ENCODE peak calls at places on chromosomes 16 and 17, in six cellular contexts. W is GM12878, Y is NT2/D1, H is HCT116, K is K562, U is HepG2. R is an unnamed sample.

GRCh38 chr16:23280483-23280967 is 21.6 kb upstream of the SCNN1B start:
- DNase-seq in W (no peak), Y (no peak), H (no peak), K (no peak), U (no peak), R (no peak)

GRCh38 chr17:30225919-30226553 is 9.5 kb downstream of the SLC6A4 start:
- DNase-seq in W (no peak), Y (no peak), H (no peak), K (no peak), U (peak), R (no peak)

GRCh38 chr17:35788504-35788998 is 6.9 kb downstream of the MMP28 start:
- DNase-seq in W (no peak), Y (no peak), H (no peak), K (no peak), U (no peak), R (no peak)

GRCh38 chr17:79835953-79836951 is 3.0 kb downstream of the CBX4 start:
- DNase-seq in W (no peak), Y (peak), H (peak), K (peak), U (no peak), R (peak)

GRCh38 chr16:47905771-47906170 is 250.0 kb downstream of the ABCC12 start:
- DNase-seq in W (no peak), Y (no peak), H (no peak), K (no peak), U (no peak), R (no peak)

GRCh38 chr16:89586853-89587252 is 11.3 kb downstream of the CPNE7 start:
- DNase-seq in W (no peak), Y (no peak), H (no peak), K (peak), U (no peak), R (no peak)

GRCh38 chr17:79001190-79002020 is 8.2 kb downstream of the CANT1 start:
- DNase-seq in W (no peak), Y (no peak), H (no peak), K (no peak), U (no peak), R (no peak)

GRCh38 chr17:37736428-37736827 is 8.4 kb downstream of the HNF1B start:
- DNase-seq in W (no peak), Y (no peak), H (no peak), K (no peak), U (no peak), R (no peak)

GRCh38 chr16:3471518-3472176 is 23.6 kb downstream of the C16orf90 start:
- DNase-seq in W (no peak), Y (no peak), H (no peak), K (no peak), U (no peak), R (no peak)

GRCh38 chr17:79843475-79843916 is 4.3 kb upstream of the CBX4 start:
- DNase-seq in W (no peak), Y (no peak), H (no peak), K (no peak), U (no peak), R (peak)

GRCh38 chr16:2009302-2009711 is 314 bp downstream of the ZNF598 start:
- DNase-seq in W (no peak), Y (no peak), H (no peak), K (peak), U (no peak), R (no peak)
- TF ChIP-seq ZNF274 in W (no peak), Y (no peak), H (no peak), K (no peak), U (no peak), R (no peak)

GRCh38 chr17:907725-908124 is 71.9 kb downstream of the NXN start:
- DNase-seq in W (no peak), Y (no peak), H (no peak), K (no peak), U (no peak), R (no peak)

GRCh38 chr17:900336-900735 is 79.2 kb downstream of the NXN start:
- DNase-seq in W (no peak), Y (no peak), H (no peak), K (no peak), U (no peak), R (no peak)

GRCh38 chr17:897970-898619 is 81.5 kb downstream of the NXN start:
- DNase-seq in W (no peak), Y (no peak), H (no peak), K (no peak), U (no peak), R (no peak)

GRCh38 chr17:901964-902363 is 77.6 kb downstream of the NXN start:
- DNase-seq in W (no peak), Y (no peak), H (no peak), K (no peak), U (no peak), R (no peak)

DNA sequence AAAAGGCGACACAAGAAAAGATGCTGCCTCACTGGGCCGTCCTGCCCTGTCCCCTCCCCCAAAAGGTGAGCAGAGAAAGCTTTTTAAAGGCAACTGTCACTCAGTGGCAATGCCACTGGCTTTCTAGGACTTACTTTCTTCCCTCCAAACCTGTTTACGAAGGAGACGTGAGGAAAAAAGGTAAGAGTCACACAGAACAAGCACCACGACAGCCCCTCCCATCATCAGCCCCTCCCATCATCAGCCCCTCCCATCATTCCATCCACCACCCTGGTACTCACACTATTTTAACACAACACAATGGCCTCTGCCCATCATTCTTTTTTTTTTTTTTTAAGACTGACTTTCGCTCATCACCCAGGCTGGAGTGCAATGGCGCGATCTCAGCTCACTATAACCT is 77.1 kb downstream of the NXN start:
- DNase-seq in W (no peak), Y (no peak), H (no peak), K (no peak), U (no peak), R (no peak)
- TF ChIP-seq ZNF274 in W (no peak), Y (no peak), H (no peak), K (no peak), U (no peak), R (no peak)

DNA sequence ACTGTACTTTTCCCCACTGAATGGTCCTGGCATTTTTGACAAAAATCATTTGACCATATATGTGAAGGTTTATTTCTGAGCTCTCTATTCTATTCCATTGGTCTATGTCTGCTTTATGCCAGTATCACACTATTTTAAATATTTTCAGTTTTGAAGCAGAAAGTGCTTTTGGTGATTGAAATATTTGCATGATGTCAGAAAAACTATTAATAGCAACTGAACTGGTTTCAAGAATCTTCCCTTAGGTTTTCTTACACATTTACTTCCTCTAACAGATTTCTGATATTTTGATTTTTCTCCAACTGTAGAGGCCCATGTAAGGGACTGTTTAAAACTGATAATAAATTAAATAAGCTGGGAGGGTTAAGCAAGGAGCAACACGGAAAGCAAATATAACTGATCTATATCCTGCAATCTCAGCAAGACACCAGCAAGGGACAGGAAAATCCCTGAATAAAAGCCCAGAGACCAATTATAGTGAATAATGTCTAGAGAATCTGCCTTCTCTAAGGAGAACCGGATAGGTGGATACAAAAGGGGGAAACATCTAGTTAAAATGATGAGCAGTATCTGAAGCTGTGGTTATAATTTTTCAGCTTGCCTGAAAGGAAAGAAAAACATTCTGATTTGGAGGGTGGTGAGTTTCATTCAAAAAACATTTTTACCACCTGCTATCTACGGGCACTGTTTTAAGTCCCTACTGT is 80.9 kb upstream of the STAC2 start:
- DNase-seq in W (peak), Y (no peak), H (no peak), K (no peak), U (no peak), R (no peak)
- TF ChIP-seq ZNF274 in W (no peak), Y (no peak), H (no peak), K (no peak), U (no peak), R (no peak)

DNA sequence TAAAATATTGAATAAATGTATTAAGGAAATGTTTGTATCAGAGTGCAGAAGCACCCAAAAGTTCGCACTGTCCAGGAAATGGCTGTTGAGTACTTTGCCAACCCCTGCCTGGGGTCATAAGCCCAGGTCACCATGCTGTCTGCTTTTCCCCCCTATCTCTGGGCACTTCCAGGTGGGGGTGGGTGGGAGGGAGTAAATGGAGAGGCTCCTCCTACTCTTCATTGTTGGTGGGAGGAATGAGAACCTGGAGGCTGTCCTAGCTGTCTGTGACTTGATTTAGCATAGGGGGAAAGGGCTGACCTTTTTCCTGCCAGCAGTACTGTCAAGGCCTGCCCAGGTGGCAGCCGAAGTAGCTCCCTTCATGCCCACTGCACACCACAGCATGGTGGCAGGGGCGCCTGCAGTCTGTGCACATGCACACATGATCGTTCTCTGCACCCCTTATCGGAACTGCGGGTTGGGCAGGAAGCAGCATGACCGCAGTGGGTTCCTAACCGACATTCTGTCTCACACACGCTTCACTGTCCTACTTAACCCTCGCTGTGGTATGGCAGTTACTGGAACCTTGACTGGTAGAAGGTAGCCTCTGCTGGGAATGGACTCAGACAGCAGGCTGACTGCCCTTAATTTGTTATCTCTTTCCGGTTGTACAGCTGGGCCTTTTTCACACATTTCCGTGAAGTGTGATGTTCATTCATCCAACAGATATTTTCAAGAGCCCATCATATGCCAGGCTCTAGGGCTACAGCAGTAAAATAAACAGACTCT is 41.5 kb downstream of the LDHD start:
- DNase-seq in W (peak), Y (no peak), H (no peak), K (peak), U (no peak), R (no peak)
- TF ChIP-seq ZNF274 in W (no peak), Y (no peak), H (no peak), K (no peak), U (no peak), R (no peak)

GRCh38 chr17:7478276-7479138 is 924 bp downstream of the ZBTB4 start:
- DNase-seq in W (no peak), Y (no peak), H (no peak), K (peak), U (no peak), R (peak)

GRCh38 chr17:7476474-7476873 is 3.0 kb downstream of the ZBTB4 start:
- DNase-seq in W (no peak), Y (no peak), H (no peak), K (no peak), U (no peak), R (no peak)

GRCh38 chr17:7477392-7478275 is 1.8 kb downstream of the ZBTB4 start:
- DNase-seq in W (no peak), Y (no peak), H (no peak), K (no peak), U (peak), R (no peak)

GRCh38 chr17:7475764-7476422 is 3.5 kb downstream of the ZBTB4 start:
- DNase-seq in W (no peak), Y (no peak), H (no peak), K (peak), U (no peak), R (no peak)

GRCh38 chr17:7476951-7477350 is 2.5 kb downstream of the ZBTB4 start:
- DNase-seq in W (no peak), Y (no peak), H (no peak), K (no peak), U (no peak), R (no peak)
- TF ChIP-seq ZNF274 in W (no peak), Y (no peak), H (no peak), K (no peak), U (no peak), R (no peak)

GRCh38 chr16:85185701-85186100 is 73.4 kb upstream of the CIBAR2 start:
- DNase-seq in W (no peak), Y (no peak), H (no peak), K (no peak), U (no peak), R (no peak)

GRCh38 chr16:85187886-85188285 is 75.6 kb upstream of the CIBAR2 start:
- DNase-seq in W (no peak), Y (no peak), H (no peak), K (no peak), U (no peak), R (no peak)

GRCh38 chr16:85187447-85187846 is 75.2 kb upstream of the CIBAR2 start:
- DNase-seq in W (no peak), Y (no peak), H (no peak), K (no peak), U (no peak), R (no peak)

GRCh38 chr16:85185281-85185680 is 73.0 kb upstream of the CIBAR2 start:
- DNase-seq in W (no peak), Y (no peak), H (no peak), K (no peak), U (no peak), R (no peak)

DNA sequence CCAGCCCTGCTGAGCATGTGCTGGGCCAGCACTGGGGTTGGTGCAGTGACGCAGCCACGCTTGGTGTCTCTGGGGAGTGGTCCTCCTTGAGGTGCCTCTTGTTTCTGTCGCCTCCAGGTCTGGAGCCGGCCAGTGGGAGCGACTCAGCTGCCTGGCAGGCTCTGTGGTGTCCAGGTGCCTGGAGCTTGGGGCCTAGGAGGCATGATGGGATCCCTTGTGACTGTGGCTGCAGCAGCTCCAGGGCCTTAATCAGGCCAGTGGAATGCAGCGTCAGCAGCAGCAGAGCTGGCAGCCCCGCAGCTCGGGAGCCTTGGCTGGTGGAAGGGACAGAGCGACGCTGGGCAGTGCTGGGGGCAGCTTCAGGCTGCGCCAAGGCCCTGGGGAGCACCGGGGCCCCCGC is 74.7 kb upstream of the CIBAR2 start:
- DNase-seq in W (no peak), Y (no peak), H (no peak), K (no peak), U (no peak), R (no peak)
- TF ChIP-seq ZNF274 in W (no peak), Y (no peak), H (no peak), K (no peak), U (no peak), R (no peak)

GRCh38 chr17:61594294-61594825 is 3.3 kb upstream of the NACA2 start:
- DNase-seq in W (no peak), Y (no peak), H (no peak), K (no peak), U (no peak), R (no peak)
- TF ChIP-seq ZNF274 in W (no peak), Y (no peak), H (no peak), K (no peak), U (no peak), R (no peak)

R was measured in H1.